ENCODE peak calls at places on chromosomes 11 and 22, in eight cellular contexts. I is Caco-2, V is mammary epithelial cell, H is AG04450, F is thoracic aorta, T is OCI-LY7, R is WERI-Rb-1, D is A549. K is an unnamed sample.
A peak's percentile ranks its signal among the peaks of the same experiment; 100 is the strongest.

GRCh38 chr11:44005956-44006355 is 41.8 kb upstream of the ACCSL start:
- DNase-seq in I (peak; percentile 26), V (no peak), H (no peak), F (no peak), T (no peak), R (no peak), D (no peak), K (no peak)

GRCh38 chr11:111327908-111328624 is 29.7 kb downstream of the POU2AF3 start:
- DNase-seq in I (no peak), V (no peak), H (no peak), F (no peak), T (no peak), R (no peak), D (no peak), K (no peak)

GRCh38 chr11:111445586-111445985 is 66.5 kb upstream of the POU2AF1 start:
- DNase-seq in I (no peak), V (no peak), H (no peak), F (no peak), T (no peak), R (no peak), D (no peak), K (no peak)

GRCh38 chr11:45927332-45927683 is 4.9 kb downstream of the LARGE2 start:
- DNase-seq in I (no peak), V (no peak), H (no peak), F (no peak), T (no peak), R (no peak), D (no peak), K (no peak)

GRCh38 chr22:27896251-27896650 is 22.8 kb downstream of the PITPNB start:
- DNase-seq in I (no peak), V (no peak), H (no peak), F (no peak), T (no peak), R (no peak), D (no peak), K (no peak)

GRCh38 chr11:35260342-35260985 is 121.5 kb downstream of the CD44 start:
- DNase-seq in I (no peak), V (peak; percentile 27), H (peak; percentile 72), F (no peak), T (no peak), R (no peak), D (peak; percentile 30), K (no peak)

GRCh38 chr22:36432592-36433317 is 45.0 kb upstream of the MYH9 start:
- DNase-seq in I (no peak), V (no peak), H (no peak), F (no peak), T (no peak), R (no peak), D (no peak), K (no peak)

GRCh38 chr11:57335343-57336110 is at the start of gene SSRP1:
- DNase-seq in I (peak; percentile 92), V (peak; percentile 78), H (no peak), F (peak; percentile 53), T (peak; percentile 95), R (peak; percentile 91), D (peak; percentile 92), K (peak; percentile 73)

GRCh38 chr11:62169935-62170334 is 20.1 kb upstream of the SCGB1D1 start:
- DNase-seq in I (no peak), V (no peak), H (no peak), F (no peak), T (no peak), R (no peak), D (no peak), K (no peak)

GRCh38 chr11:114111369-114112042 is 52.0 kb downstream of the ZBTB16 start:
- DNase-seq in I (peak; percentile 1), V (peak; percentile 4), H (no peak), F (no peak), T (no peak), R (no peak), D (no peak), K (no peak)

GRCh38 chr11:119625206-119625988 is 103.6 kb downstream of the NECTIN1 start:
- DNase-seq in I (no peak), V (no peak), H (no peak), F (no peak), T (no peak), R (no peak), D (no peak), K (no peak)

GRCh38 chr22:47933226-47933625 is 1170.8 kb downstream of the TBC1D22A start:
- DNase-seq in I (no peak), V (no peak), H (no peak), F (no peak), T (no peak), R (no peak), D (no peak), K (no peak)

GRCh38 chr22:47928626-47929025 is 1166.2 kb downstream of the TBC1D22A start:
- DNase-seq in I (no peak), V (no peak), H (no peak), F (no peak), T (peak; percentile 56), R (no peak), D (no peak), K (no peak)

GRCh38 chr22:47929646-47930185 is 1167.3 kb downstream of the TBC1D22A start:
- DNase-seq in I (no peak), V (no peak), H (no peak), F (no peak), T (no peak), R (no peak), D (no peak), K (no peak)

GRCh38 chr22:47927811-47928210 is 1165.4 kb downstream of the TBC1D22A start:
- DNase-seq in I (no peak), V (no peak), H (no peak), F (no peak), T (no peak), R (no peak), D (no peak), K (no peak)

GRCh38 chr22:47929073-47929472 is 1166.6 kb downstream of the TBC1D22A start:
- DNase-seq in I (no peak), V (no peak), H (no peak), F (no peak), T (peak; percentile 39), R (no peak), D (no peak), K (no peak)
- H3K9me3 ChIP-seq in I (no peaks in the 10 kb centered on the region), V (peaks cover 47% of the 10 kb centered on the region), H (peaks cover 70% of the 10 kb centered on the region), F (no peaks in the 10 kb centered on the region), T (peaks cover 8% of the 10 kb centered on the region), R (peaks cover 6% of the 10 kb centered on the region), D (no peaks in the 10 kb centered on the region), K (peaks cover 2% of the 10 kb centered on the region)

GRCh38 chr22:30062256-30062655 is 18.0 kb upstream of the HORMAD2 start:
- DNase-seq in I (no peak), V (no peak), H (no peak), F (no peak), T (no peak), R (no peak), D (no peak), K (no peak)

GRCh38 chr22:30054067-30054763 is 26.0 kb upstream of the HORMAD2 start:
- DNase-seq in I (no peak), V (no peak), H (no peak), F (no peak), T (no peak), R (peak; percentile 21), D (no peak), K (no peak)

GRCh38 chr22:30054764-30055069 is 25.5 kb upstream of the HORMAD2 start:
- DNase-seq in I (peak; percentile 81), V (no peak), H (no peak), F (no peak), T (no peak), R (peak; percentile 19), D (no peak), K (no peak)

GRCh38 chr22:30056015-30056414 is 24.2 kb upstream of the HORMAD2 start:
- DNase-seq in I (no peak), V (no peak), H (no peak), F (no peak), T (no peak), R (no peak), D (no peak), K (no peak)

DNA sequence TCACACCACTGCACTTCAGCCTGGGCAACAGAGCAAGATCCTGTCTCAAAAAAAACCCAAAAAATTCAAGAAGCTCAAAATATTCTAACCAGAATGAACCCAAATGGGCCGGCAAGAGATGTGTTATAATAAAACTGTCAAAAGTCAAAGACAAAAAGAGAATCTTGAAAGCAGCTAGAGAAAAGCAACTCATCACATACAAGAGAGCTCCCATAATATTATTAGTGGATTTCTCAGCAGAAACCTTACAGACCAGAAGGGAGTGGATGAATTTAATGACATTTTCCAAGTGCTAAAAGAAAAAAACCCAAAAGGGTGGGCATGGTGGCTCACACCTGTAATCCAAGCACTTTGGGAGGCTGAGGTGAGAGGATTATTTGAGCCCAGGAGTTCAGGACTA is 22.9 kb upstream of the HORMAD2 start:
- DNase-seq in I (no peak), V (no peak), H (no peak), F (no peak), T (no peak), R (no peak), D (no peak), K (no peak)
- H3K9me3 ChIP-seq in I (peaks cover 16% of the 10 kb centered on the region), V (peaks cover 3% of the 10 kb centered on the region), H (peaks cover 7% of the 10 kb centered on the region), F (peaks cover 8% of the 10 kb centered on the region), T (no peaks in the 10 kb centered on the region), R (peaks cover 5% of the 10 kb centered on the region), D (peaks cover 4% of the 10 kb centered on the region), K (peaks cover 3% of the 10 kb centered on the region)

GRCh38 chr22:48586799-48587185 is 1240.9 kb downstream of the BRD1 start:
- DNase-seq in I (no peak), V (no peak), H (no peak), F (no peak), T (no peak), R (no peak), D (no peak), K (no peak)
- H3K9me3 ChIP-seq in I (peaks cover 11% of the 10 kb centered on the region), V (peaks cover 72% of the 10 kb centered on the region), H (peaks cover 98% of the 10 kb centered on the region), F (no peaks in the 10 kb centered on the region), T (peaks cover 24% of the 10 kb centered on the region), R (no peaks in the 10 kb centered on the region), D (no peaks in the 10 kb centered on the region), K (no peaks in the 10 kb centered on the region)

GRCh38 chr22:48954781-48955311 is 872.8 kb downstream of the BRD1 start:
- DNase-seq in I (no peak), V (no peak), H (no peak), F (no peak), T (no peak), R (no peak), D (no peak), K (no peak)
- H3K9me3 ChIP-seq in I (no peaks in the 10 kb centered on the region), V (peaks cover 63% of the 10 kb centered on the region), H (peaks cover 91% of the 10 kb centered on the region), F (no peaks in the 10 kb centered on the region), T (no peaks in the 10 kb centered on the region), R (no peaks in the 10 kb centered on the region), D (no peaks in the 10 kb centered on the region), K (no peaks in the 10 kb centered on the region)

GRCh38 chr11:124070906-124071621 is 29.9 kb upstream of the OR10G7 start:
- DNase-seq in I (peak; percentile 74), V (peak; percentile 50), H (peak; percentile 67), F (no peak), T (peak; percentile 69), R (peak; percentile 73), D (peak; percentile 10), K (peak; percentile 20)
- H3K9me3 ChIP-seq in I (no peaks in the 10 kb centered on the region), V (no peaks in the 10 kb centered on the region), H (no peaks in the 10 kb centered on the region), F (no peaks in the 10 kb centered on the region), T (no peaks in the 10 kb centered on the region), R (no peaks in the 10 kb centered on the region), D (no peaks in the 10 kb centered on the region), K (no peaks in the 10 kb centered on the region)